ENCODE peak calls at places on chromosome 4, in six cellular contexts. H is anterior cingulate cortex, G is NCI-H748 treated with DMSO at 0.1 percent for 48 hours, X is left colon, I is fibroblast of mammary gland, W is amniotic stem cell. F is an unnamed sample.

GRCh38 chr4:63085091-63085490 is 1324.2 kb downstream of the TECRL start:
- DNase-seq in H (no peak), G (no peak), X (no peak), I (no peak), W (no peak), F (no peak)

GRCh38 chr4:48687313-48687712 is 92.8 kb downstream of the FRYL start:
- DNase-seq in H (no peak), G (no peak), X (no peak), I (no peak), W (no peak), F (no peak)

GRCh38 chr4:152735302-152735917 is 44.1 kb downstream of the TIGD4 start:
- DNase-seq in H (no peak), G (peak), X (no peak), I (peak), W (no peak), F (no peak)

GRCh38 chr4:168656055-168656660 is 159.3 kb downstream of the PALLD start:
- DNase-seq in H (no peak), G (no peak), X (no peak), I (peak), W (peak), F (no peak)

GRCh38 chr4:8768357-8768999 is 103.2 kb downstream of the HMX1 start:
- DNase-seq in H (no peak), G (no peak), X (no peak), I (no peak), W (no peak), F (no peak)

GRCh38 chr4:96164814-96165351 is 325.0 kb downstream of the PDHA2 start:
- DNase-seq in H (no peak), G (no peak), X (no peak), I (peak), W (peak), F (no peak)

GRCh38 chr4:60531790-60532189 is 668.3 kb upstream of the ADGRL3 start:
- DNase-seq in H (no peak), G (no peak), X (no peak), I (no peak), W (no peak), F (no peak)

GRCh38 chr4:83850435-83850834 is 314.5 kb downstream of the GPAT3 start:
- DNase-seq in H (no peak), G (no peak), X (no peak), I (peak), W (no peak), F (no peak)

GRCh38 chr4:86855572-86855971 is 6.4 kb upstream of the SLC10A6 start:
- DNase-seq in H (no peak), G (no peak), X (no peak), I (peak), W (no peak), F (no peak)

GRCh38 chr4:118018381-118018780 is 15.9 kb upstream of the NDST3 start:
- DNase-seq in H (no peak), G (no peak), X (no peak), I (no peak), W (no peak), F (no peak)

GRCh38 chr4:168694669-168695068 is 197.8 kb downstream of the PALLD start:
- DNase-seq in H (no peak), G (no peak), X (no peak), I (no peak), W (no peak), F (no peak)

GRCh38 chr4:106090826-106091225 is 195.6 kb downstream of the NPNT start:
- DNase-seq in H (no peak), G (no peak), X (no peak), I (no peak), W (no peak), F (no peak)

GRCh38 chr4:37836838-37837413 is 10.4 kb downstream of the PGM2 start:
- DNase-seq in H (no peak), G (no peak), X (no peak), I (no peak), W (no peak), F (no peak)

GRCh38 chr4:70722199-70722791 is 531 bp downstream of the RUFY3 start:
- DNase-seq in H (peak), G (peak), X (no peak), I (peak), W (peak), F (no peak)

GRCh38 chr4:159235779-159236368 is 133.0 kb downstream of the RAPGEF2 start:
- DNase-seq in H (no peak), G (no peak), X (no peak), I (peak), W (no peak), F (no peak)

GRCh38 chr4:98838977-98839618 is 89.8 kb downstream of the EIF4E start:
- DNase-seq in H (no peak), G (no peak), X (no peak), I (peak), W (no peak), F (no peak)

GRCh38 chr4:6281436-6282144 is 11.9 kb downstream of the WFS1 start:
- DNase-seq in H (peak), G (no peak), X (no peak), I (no peak), W (no peak), F (no peak)

GRCh38 chr4:61214680-61215079 is 14.6 kb downstream of the ADGRL3 start:
- DNase-seq in H (no peak), G (no peak), X (no peak), I (no peak), W (no peak), F (no peak)

GRCh38 chr4:71814433-71814832 is 30.6 kb upstream of the GC start:
- DNase-seq in H (no peak), G (no peak), X (no peak), I (no peak), W (no peak), F (no peak)

GRCh38 chr4:8702020-8702495 is 109.5 kb downstream of the CPZ start:
- DNase-seq in H (no peak), G (no peak), X (no peak), I (no peak), W (no peak), F (no peak)

GRCh38 chr4:138494931-138495330 is 252.8 kb upstream of the SLC7A11 start:
- DNase-seq in H (no peak), G (no peak), X (peak), I (peak), W (peak), F (no peak)

GRCh38 chr4:8030121-8030781 is 90.6 kb upstream of the AFAP1 start:
- DNase-seq in H (no peak), G (no peak), X (no peak), I (no peak), W (no peak), F (no peak)

GRCh38 chr4:81470456-81471327 is 1.0 kb downstream of the RASGEF1B start:
- DNase-seq in H (peak), G (peak), X (peak), I (no peak), W (no peak), F (peak)

GRCh38 chr4:137960371-137961050 is 281.6 kb downstream of the SLC7A11 start:
- DNase-seq in H (no peak), G (no peak), X (no peak), I (peak), W (no peak), F (no peak)

GRCh38 chr4:108172231-108172779 is 3.6 kb upstream of the LEF1 start:
- DNase-seq in H (no peak), G (no peak), X (peak), I (no peak), W (no peak), F (no peak)

GRCh38 chr4:121519236-121519838 is 138.5 kb upstream of the QRFPR start:
- DNase-seq in H (no peak), G (no peak), X (no peak), I (peak), W (no peak), F (no peak)

GRCh38 chr4:56077676-56078075 is 128.9 kb downstream of the CEP135 start:
- DNase-seq in H (no peak), G (no peak), X (no peak), I (no peak), W (no peak), F (no peak)

GRCh38 chr4:2977116-2978097 is 14.0 kb downstream of the GRK4 start:
- DNase-seq in H (peak), G (no peak), X (no peak), I (peak), W (no peak), F (no peak)

GRCh38 chr4:48227662-48228061 is 42.0 kb downstream of the TEC start:
- DNase-seq in H (no peak), G (no peak), X (no peak), I (no peak), W (no peak), F (no peak)

GRCh38 chr4:105894570-105895323 is 524 bp upstream of the NPNT start:
- DNase-seq in H (no peak), G (peak), X (peak), I (no peak), W (no peak), F (peak)

GRCh38 chr4:10085386-10085785 is 31.2 kb downstream of the WDR1 start:
- DNase-seq in H (no peak), G (no peak), X (no peak), I (no peak), W (no peak), F (no peak)

GRCh38 chr4:117137143-117137542 is 51.8 kb upstream of the TRAM1L1 start:
- DNase-seq in H (no peak), G (no peak), X (no peak), I (peak), W (peak), F (no peak)

GRCh38 chr4:104465620-104466019 is 29.1 kb downstream of the CXXC4 start:
- DNase-seq in H (no peak), G (no peak), X (no peak), I (no peak), W (no peak), F (no peak)

GRCh38 chr4:1115528-1116293 is 2.3 kb upstream of the RNF212 start:
- DNase-seq in H (no peak), G (no peak), X (no peak), I (peak), W (no peak), F (no peak)

GRCh38 chr4:173243321-173243720 is 74.7 kb downstream of the GALNT7 start:
- DNase-seq in H (no peak), G (no peak), X (no peak), I (peak), W (peak), F (no peak)

GRCh38 chr4:87092389-87093141 is 127.9 kb downstream of the KLHL8 start:
- DNase-seq in H (peak), G (no peak), X (peak), I (peak), W (peak), F (peak)

GRCh38 chr4:107737470-107737869 is 17.4 kb upstream of the PAPSS1 start:
- DNase-seq in H (no peak), G (no peak), X (no peak), I (no peak), W (no peak), F (no peak)

GRCh38 chr4:65296246-65296645 is 374.0 kb downstream of the EPHA5 start:
- DNase-seq in H (no peak), G (no peak), X (no peak), I (no peak), W (no peak), F (no peak)

GRCh38 chr4:14110407-14110806 is 482.9 kb upstream of the BOD1L1 start:
- DNase-seq in H (no peak), G (no peak), X (no peak), I (peak), W (peak), F (no peak)

F was measured in colonic mucosa.